ENCODE peak calls at places on chromosome 14, in nine cellular contexts. One of them, this sample, is unnamed.

GRCh38 chr14:63243646-63244045 is 39.4 kb downstream of the RHOJ start:
- DNase-seq in right atrium auricular region: no peak
- DNase-seq in brain microvascular endothelial cell: no peak
- DNase-seq in lower lobe of right lung: no peak
- DNase-seq in Calu3: no peak
- DNase-seq in ascending aorta: no peak
- DNase-seq in AG09319: no peak
- DNase-seq in sigmoid colon: no peak
- DNase-seq in neural crest cell: no peak
- DNase-seq in this sample: no peak

GRCh38 chr14:54866588-54866987 is 36.0 kb downstream of the GCH1 start:
- DNase-seq in right atrium auricular region: no peak
- DNase-seq in brain microvascular endothelial cell: peak; percentile 23
- DNase-seq in lower lobe of right lung: no peak
- DNase-seq in Calu3: no peak
- DNase-seq in ascending aorta: no peak
- DNase-seq in AG09319: no peak
- DNase-seq in sigmoid colon: no peak
- DNase-seq in neural crest cell: no peak
- DNase-seq in this sample: peak; percentile 45

GRCh38 chr14:69023035-69023434 is 43.9 kb upstream of the ACTN1 start:
- DNase-seq in right atrium auricular region: no peak
- DNase-seq in brain microvascular endothelial cell: no peak
- DNase-seq in lower lobe of right lung: no peak
- DNase-seq in Calu3: no peak
- DNase-seq in ascending aorta: no peak
- DNase-seq in AG09319: no peak
- DNase-seq in sigmoid colon: no peak
- DNase-seq in neural crest cell: no peak
- DNase-seq in this sample: no peak

GRCh38 chr14:52473557-52473956 is 78.7 kb downstream of the TXNDC16 start:
- DNase-seq in right atrium auricular region: no peak
- DNase-seq in brain microvascular endothelial cell: no peak
- DNase-seq in lower lobe of right lung: no peak
- DNase-seq in Calu3: peak; percentile 4
- DNase-seq in ascending aorta: no peak
- DNase-seq in AG09319: peak; percentile 29
- DNase-seq in sigmoid colon: no peak
- DNase-seq in neural crest cell: no peak
- DNase-seq in this sample: peak; percentile 31

GRCh38 chr14:94320243-94320642 is 2.9 kb downstream of the SERPINA6 start:
- DNase-seq in right atrium auricular region: peak; percentile 43
- DNase-seq in brain microvascular endothelial cell: no peak
- DNase-seq in lower lobe of right lung: no peak
- DNase-seq in Calu3: peak; percentile 21
- DNase-seq in ascending aorta: no peak
- DNase-seq in AG09319: no peak
- DNase-seq in sigmoid colon: no peak
- DNase-seq in neural crest cell: no peak
- DNase-seq in this sample: no peak

GRCh38 chr14:103879570-103880333 is 32.4 kb upstream of the PPP1R13B start:
- DNase-seq in right atrium auricular region: no peak
- DNase-seq in brain microvascular endothelial cell: no peak
- DNase-seq in lower lobe of right lung: peak; percentile 82
- DNase-seq in Calu3: peak; percentile 92
- DNase-seq in ascending aorta: no peak
- DNase-seq in AG09319: no peak
- DNase-seq in sigmoid colon: no peak
- DNase-seq in neural crest cell: no peak
- DNase-seq in this sample: no peak

GRCh38 chr14:20143911-20144310 is 5.3 kb downstream of the OR4N5 start:
- DNase-seq in right atrium auricular region: no peak
- DNase-seq in brain microvascular endothelial cell: no peak
- DNase-seq in lower lobe of right lung: no peak
- DNase-seq in Calu3: no peak
- DNase-seq in ascending aorta: no peak
- DNase-seq in AG09319: no peak
- DNase-seq in sigmoid colon: no peak
- DNase-seq in neural crest cell: no peak
- DNase-seq in this sample: no peak

GRCh38 chr14:39232554-39233415 is 930 bp upstream of the MIA2 start:
- DNase-seq in right atrium auricular region: no peak
- DNase-seq in brain microvascular endothelial cell: peak; percentile 77
- DNase-seq in lower lobe of right lung: no peak
- DNase-seq in Calu3: peak; percentile 22
- DNase-seq in ascending aorta: no peak
- DNase-seq in AG09319: peak; percentile 27
- DNase-seq in sigmoid colon: no peak
- DNase-seq in neural crest cell: no peak
- DNase-seq in this sample: peak; percentile 15

GRCh38 chr14:90774316-90774715 is 41.9 kb downstream of the TTC7B start:
- DNase-seq in right atrium auricular region: no peak
- DNase-seq in brain microvascular endothelial cell: no peak
- DNase-seq in lower lobe of right lung: no peak
- DNase-seq in Calu3: no peak
- DNase-seq in ascending aorta: no peak
- DNase-seq in AG09319: no peak
- DNase-seq in sigmoid colon: no peak
- DNase-seq in neural crest cell: no peak
- DNase-seq in this sample: no peak

GRCh38 chr14:23883684-23884540 is 69.7 kb upstream of the DHRS4 start:
- DNase-seq in right atrium auricular region: no peak
- DNase-seq in brain microvascular endothelial cell: no peak
- DNase-seq in lower lobe of right lung: no peak
- DNase-seq in Calu3: no peak
- DNase-seq in ascending aorta: no peak
- DNase-seq in AG09319: no peak
- DNase-seq in sigmoid colon: no peak
- DNase-seq in neural crest cell: no peak
- DNase-seq in this sample: no peak

GRCh38 chr14:105087963-105088811 is 23.0 kb upstream of the GPR132 start:
- DNase-seq in right atrium auricular region: no peak
- DNase-seq in brain microvascular endothelial cell: peak; percentile 40
- DNase-seq in lower lobe of right lung: peak; percentile 62
- DNase-seq in Calu3: peak; percentile 65
- DNase-seq in ascending aorta: peak; percentile 79
- DNase-seq in AG09319: no peak
- DNase-seq in sigmoid colon: peak; percentile 74
- DNase-seq in neural crest cell: peak; percentile 50
- DNase-seq in this sample: no peak

GRCh38 chr14:98634043-98634820 is 637.8 kb downstream of the BCL11B start:
- DNase-seq in right atrium auricular region: no peak
- DNase-seq in brain microvascular endothelial cell: no peak
- DNase-seq in lower lobe of right lung: no peak
- DNase-seq in Calu3: no peak
- DNase-seq in ascending aorta: no peak
- DNase-seq in AG09319: no peak
- DNase-seq in sigmoid colon: no peak
- DNase-seq in neural crest cell: no peak
- DNase-seq in this sample: no peak

GRCh38 chr14:58752782-58753181 is 115.0 kb downstream of the DACT1 start:
- DNase-seq in right atrium auricular region: peak; percentile 88
- DNase-seq in brain microvascular endothelial cell: no peak
- DNase-seq in lower lobe of right lung: peak; percentile 88
- DNase-seq in Calu3: peak; percentile 63
- DNase-seq in ascending aorta: peak; percentile 90
- DNase-seq in AG09319: no peak
- DNase-seq in sigmoid colon: peak; percentile 85
- DNase-seq in neural crest cell: no peak
- DNase-seq in this sample: no peak

GRCh38 chr14:96051642-96052540 is 12.7 kb downstream of the C14orf132 start:
- DNase-seq in right atrium auricular region: no peak
- DNase-seq in brain microvascular endothelial cell: no peak
- DNase-seq in lower lobe of right lung: no peak
- DNase-seq in Calu3: peak; percentile 23
- DNase-seq in ascending aorta: peak; percentile 58
- DNase-seq in AG09319: no peak
- DNase-seq in sigmoid colon: no peak
- DNase-seq in neural crest cell: no peak
- DNase-seq in this sample: peak; percentile 37
- TF ChIP-seq CTCF in right atrium auricular region: no peak
- TF ChIP-seq CTCF in brain microvascular endothelial cell: peak; percentile 18
- TF ChIP-seq CTCF in lower lobe of right lung: no peak
- TF ChIP-seq CTCF in Calu3: peak; percentile 48
- TF ChIP-seq CTCF in ascending aorta: no peak
- TF ChIP-seq CTCF in AG09319: no peak
- TF ChIP-seq CTCF in sigmoid colon: no peak
- TF ChIP-seq CTCF in neural crest cell: peak; percentile 29
- TF ChIP-seq CTCF in this sample: peak; percentile 15

GRCh38 chr14:26163761-26164160 is 434.1 kb downstream of the NOVA1 start:
- DNase-seq in right atrium auricular region: no peak
- DNase-seq in brain microvascular endothelial cell: peak; percentile 4
- DNase-seq in lower lobe of right lung: no peak
- DNase-seq in Calu3: no peak
- DNase-seq in ascending aorta: no peak
- DNase-seq in AG09319: no peak
- DNase-seq in sigmoid colon: no peak
- DNase-seq in neural crest cell: no peak
- DNase-seq in this sample: no peak
- TF ChIP-seq CTCF in right atrium auricular region: no peak
- TF ChIP-seq CTCF in brain microvascular endothelial cell: peak; percentile 33
- TF ChIP-seq CTCF in lower lobe of right lung: no peak
- TF ChIP-seq CTCF in Calu3: no peak
- TF ChIP-seq CTCF in ascending aorta: no peak
- TF ChIP-seq CTCF in AG09319: peak; percentile 41
- TF ChIP-seq CTCF in sigmoid colon: peak; percentile 16
- TF ChIP-seq CTCF in neural crest cell: peak; percentile 65
- TF ChIP-seq CTCF in this sample: peak; percentile 21

GRCh38 chr14:77024171-77024627 is 4.3 kb downstream of the IRF2BPL start:
- DNase-seq in right atrium auricular region: no peak
- DNase-seq in brain microvascular endothelial cell: no peak
- DNase-seq in lower lobe of right lung: peak; percentile 57
- DNase-seq in Calu3: no peak
- DNase-seq in ascending aorta: no peak
- DNase-seq in AG09319: no peak
- DNase-seq in sigmoid colon: peak; percentile 78
- DNase-seq in neural crest cell: no peak
- DNase-seq in this sample: no peak

GRCh38 chr14:77025744-77026165 is 2.8 kb downstream of the IRF2BPL start:
- DNase-seq in right atrium auricular region: no peak
- DNase-seq in brain microvascular endothelial cell: no peak
- DNase-seq in lower lobe of right lung: no peak
- DNase-seq in Calu3: no peak
- DNase-seq in ascending aorta: no peak
- DNase-seq in AG09319: no peak
- DNase-seq in sigmoid colon: no peak
- DNase-seq in neural crest cell: no peak
- DNase-seq in this sample: no peak

GRCh38 chr14:77022219-77022852 is 6.2 kb downstream of the IRF2BPL start:
- DNase-seq in right atrium auricular region: no peak
- DNase-seq in brain microvascular endothelial cell: no peak
- DNase-seq in lower lobe of right lung: no peak
- DNase-seq in Calu3: no peak
- DNase-seq in ascending aorta: no peak
- DNase-seq in AG09319: no peak
- DNase-seq in sigmoid colon: no peak
- DNase-seq in neural crest cell: no peak
- DNase-seq in this sample: peak; percentile 67

GRCh38 chr14:77026166-77026929 is 2.2 kb downstream of the IRF2BPL start:
- DNase-seq in right atrium auricular region: no peak
- DNase-seq in brain microvascular endothelial cell: no peak
- DNase-seq in lower lobe of right lung: peak; percentile 65
- DNase-seq in Calu3: no peak
- DNase-seq in ascending aorta: no peak
- DNase-seq in AG09319: no peak
- DNase-seq in sigmoid colon: peak; percentile 81
- DNase-seq in neural crest cell: no peak
- DNase-seq in this sample: no peak

GRCh38 chr14:77023001-77023996 is 5.2 kb downstream of the IRF2BPL start:
- DNase-seq in right atrium auricular region: no peak
- DNase-seq in brain microvascular endothelial cell: no peak
- DNase-seq in lower lobe of right lung: peak; percentile 48
- DNase-seq in Calu3: peak; percentile 68
- DNase-seq in ascending aorta: no peak
- DNase-seq in AG09319: no peak
- DNase-seq in sigmoid colon: peak; percentile 76
- DNase-seq in neural crest cell: no peak
- DNase-seq in this sample: no peak
- TF ChIP-seq CTCF in right atrium auricular region: peak; percentile 29
- TF ChIP-seq CTCF in brain microvascular endothelial cell: peak; percentile 51
- TF ChIP-seq CTCF in lower lobe of right lung: no peak
- TF ChIP-seq CTCF in Calu3: no peak
- TF ChIP-seq CTCF in ascending aorta: no peak
- TF ChIP-seq CTCF in AG09319: peak; percentile 32
- TF ChIP-seq CTCF in sigmoid colon: peak; percentile 52
- TF ChIP-seq CTCF in neural crest cell: peak; percentile 51
- TF ChIP-seq CTCF in this sample: no peak

DNA sequence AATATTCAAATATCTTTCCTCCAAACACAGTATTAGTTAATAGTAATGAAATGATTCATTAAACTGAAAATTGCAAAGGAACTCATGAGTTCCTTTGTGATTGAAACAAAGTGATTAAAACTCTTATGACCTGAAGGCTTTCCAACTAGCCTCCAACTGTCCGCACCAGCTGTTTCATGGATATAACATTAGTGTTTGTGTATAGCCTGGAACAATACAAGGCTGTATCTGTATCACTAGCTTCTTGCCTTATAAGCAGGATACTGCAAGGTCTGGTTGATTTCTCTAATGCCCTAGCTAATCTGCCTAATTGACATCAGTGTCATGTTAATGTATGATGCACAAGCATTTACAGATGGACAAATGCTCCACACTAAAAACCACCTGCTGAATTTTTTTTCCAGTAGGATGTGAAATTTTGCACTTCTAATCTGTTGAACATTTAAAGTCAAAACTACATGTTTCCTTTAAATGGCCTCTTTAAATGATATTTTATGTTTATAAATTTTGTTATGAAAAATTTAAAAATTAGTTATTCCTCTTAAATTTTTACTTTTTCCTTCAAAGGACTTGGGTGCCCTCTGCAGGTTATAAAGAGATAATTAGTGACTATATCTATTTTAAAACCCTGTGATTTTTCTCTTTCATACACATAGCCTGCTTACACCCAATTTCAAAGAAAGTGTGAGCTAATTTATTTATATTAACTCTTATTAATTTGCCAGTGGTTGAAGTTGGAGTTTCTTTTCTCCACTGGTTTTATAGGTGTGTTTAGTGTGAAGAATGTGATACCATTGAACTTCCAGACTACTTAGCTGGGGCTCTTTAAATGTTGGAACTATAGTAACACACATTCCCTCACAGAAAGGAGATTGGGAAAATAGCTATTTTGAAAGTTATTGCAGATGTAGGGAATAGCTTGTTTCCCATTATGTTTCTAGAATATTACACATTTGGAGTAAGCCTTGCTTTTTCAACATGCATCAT is 25.4 kb downstream of the AP5M1 start:
- DNase-seq in right atrium auricular region: no peak
- DNase-seq in brain microvascular endothelial cell: no peak
- DNase-seq in lower lobe of right lung: no peak
- DNase-seq in Calu3: no peak
- DNase-seq in ascending aorta: no peak
- DNase-seq in AG09319: no peak
- DNase-seq in sigmoid colon: no peak
- DNase-seq in neural crest cell: no peak
- DNase-seq in this sample: no peak
- TF ChIP-seq CTCF in right atrium auricular region: peak; percentile 47
- TF ChIP-seq CTCF in brain microvascular endothelial cell: peak; percentile 25
- TF ChIP-seq CTCF in lower lobe of right lung: peak; percentile 2
- TF ChIP-seq CTCF in Calu3: peak; percentile 13
- TF ChIP-seq CTCF in ascending aorta: no peak
- TF ChIP-seq CTCF in AG09319: peak; percentile 35
- TF ChIP-seq CTCF in sigmoid colon: no peak
- TF ChIP-seq CTCF in neural crest cell: peak; percentile 62
- TF ChIP-seq CTCF in this sample: no peak

This sample was measured in GM13977.